ENCODE peak calls at places on chromosomes 11 and 22, in four cellular contexts. J is progenitor cell of endocrine pancreas, V is IMR-90, B is HFFc6. Y is an unnamed sample.

GRCh38 chr22:27397948-27398330 is 403.6 kb downstream of the MN1 start:
- DNase-seq in J (no peak), V (peak), B (no peak), Y (no peak)

GRCh38 chr11:132430352-132431091 is 1060.1 kb downstream of the NTM start:
- DNase-seq in J (no peak), V (no peak), B (no peak), Y (no peak)

GRCh38 chr22:30054067-30054763 is 26.0 kb upstream of the HORMAD2 start:
- DNase-seq in J (no peak), V (no peak), B (no peak), Y (no peak)

GRCh38 chr11:121895919-121896318 is 220.1 kb downstream of the BLID start:
- DNase-seq in J (no peak), V (peak), B (peak), Y (no peak)

GRCh38 chr11:71311176-71311925 is 59.0 kb upstream of the SHANK2 start:
- DNase-seq in J (no peak), V (no peak), B (no peak), Y (no peak)

GRCh38 chr22:43928418-43929307 is 5.1 kb downstream of the PNPLA3 start:
- DNase-seq in J (no peak), V (no peak), B (no peak), Y (no peak)

GRCh38 chr11:86069408-86070086 is 663 bp upstream of the PICALM start:
- DNase-seq in J (no peak), V (peak), B (peak), Y (peak)

GRCh38 chr11:14884667-14885273 is 7.3 kb downstream of the CYP2R1 start:
- DNase-seq in J (no peak), V (no peak), B (no peak), Y (no peak)

GRCh38 chr11:86715611-86716010 is 43.2 kb upstream of the ME3 start:
- DNase-seq in J (no peak), V (no peak), B (no peak), Y (no peak)

GRCh38 chr11:12813371-12814225 is 139.4 kb downstream of the TEAD1 start:
- DNase-seq in J (no peak), V (peak), B (peak), Y (no peak)

GRCh38 chr11:67264886-67265632 is 1.2 kb upstream of the GRK2 start:
- DNase-seq in J (no peak), V (no peak), B (no peak), Y (no peak)

GRCh38 chr11:86473991-86474833 is 99.5 kb downstream of the CCDC81 start:
- DNase-seq in J (no peak), V (peak), B (no peak), Y (no peak)

GRCh38 chr22:24728790-24729637 is 45.5 kb downstream of the PIWIL3 start:
- DNase-seq in J (no peak), V (peak), B (no peak), Y (no peak)

GRCh38 chr22:36722055-36722454 is 18.5 kb upstream of the CACNG2 start:
- DNase-seq in J (no peak), V (no peak), B (no peak), Y (no peak)

GRCh38 chr11:7449196-7449840 is 36.0 kb upstream of the OLFML1 start:
- DNase-seq in J (no peak), V (no peak), B (no peak), Y (no peak)

GRCh38 chr11:84566681-84567080 is 1060.5 kb downstream of the DLG2 start:
- DNase-seq in J (no peak), V (no peak), B (no peak), Y (no peak)

GRCh38 chr11:128493570-128493965 is 93.8 kb downstream of the ETS1 start:
- DNase-seq in J (no peak), V (peak), B (no peak), Y (no peak)

GRCh38 chr11:12626616-12627015 is 47.6 kb upstream of the TEAD1 start:
- DNase-seq in J (no peak), V (peak), B (no peak), Y (no peak)

GRCh38 chr11:35935390-35935789 is 8.5 kb upstream of the LDLRAD3 start:
- DNase-seq in J (no peak), V (no peak), B (no peak), Y (no peak)

GRCh38 chr22:25754527-25755202 is 12.7 kb downstream of the MYO18B start:
- DNase-seq in J (no peak), V (peak), B (no peak), Y (no peak)

GRCh38 chr11:1226226-1226961 is 3.5 kb downstream of the MUC5B start:
- DNase-seq in J (no peak), V (no peak), B (no peak), Y (no peak)

GRCh38 chr11:95257596-95257995 is 26.6 kb upstream of the SESN3 start:
- DNase-seq in J (no peak), V (no peak), B (no peak), Y (no peak)

GRCh38 chr22:47388778-47389177 is 626.3 kb downstream of the TBC1D22A start:
- DNase-seq in J (no peak), V (no peak), B (no peak), Y (no peak)

GRCh38 chr22:49694462-49695260 is 133.0 kb downstream of the BRD1 start:
- DNase-seq in J (no peak), V (no peak), B (no peak), Y (no peak)

GRCh38 chr22:37726240-37726887 is 29.5 kb downstream of the TRIOBP start:
- DNase-seq in J (no peak), V (peak), B (no peak), Y (no peak)

GRCh38 chr11:69304258-69304657 is 10.3 kb downstream of the MYEOV start:
- DNase-seq in J (no peak), V (no peak), B (no peak), Y (no peak)

GRCh38 chr22:20089977-20090729 is 10.1 kb downstream of the DGCR8 start:
- DNase-seq in J (no peak), V (peak), B (peak), Y (no peak)

GRCh38 chr22:46586531-46587011 is 33.6 kb upstream of the GRAMD4 start:
- DNase-seq in J (no peak), V (no peak), B (no peak), Y (no peak)

GRCh38 chr11:72631806-72632731 is 42.2 kb downstream of the PDE2A start:
- DNase-seq in J (no peak), V (no peak), B (no peak), Y (no peak)

GRCh38 chr22:28116261-28116673 is 197.2 kb upstream of the PITPNB start:
- DNase-seq in J (no peak), V (peak), B (peak), Y (peak)

Y was measured in epithelial cell of prostate.